ENCODE peak calls at places on chromosomes 12 and 14, in four cellular contexts. One of them, this sample, is unnamed.

GRCh38 chr14:36517242-36518030 is 2.6 kb downstream of the NKX2-1 start:
- DNase-seq in HepG2: no peak
- DNase-seq in GM12878: no peak
- DNase-seq in K562: no peak
- DNase-seq in this sample: peak; percentile 39

GRCh38 chr12:4915752-4916151 is 6.0 kb downstream of the KCNA1 start:
- DNase-seq in HepG2: no peak
- DNase-seq in GM12878: no peak
- DNase-seq in K562: no peak
- DNase-seq in this sample: no peak

GRCh38 chr14:79150226-79150625 is 980.1 kb downstream of the NRXN3 start:
- DNase-seq in HepG2: no peak
- DNase-seq in GM12878: no peak
- DNase-seq in K562: no peak
- DNase-seq in this sample: no peak

GRCh38 chr14:88005978-88006851 is 1.3 kb downstream of the GPR65 start:
- DNase-seq in HepG2: no peak
- DNase-seq in GM12878: peak; percentile 77
- DNase-seq in K562: no peak
- DNase-seq in this sample: no peak

GRCh38 chr14:87643005-87643404 is 350.0 kb downstream of the GALC start:
- DNase-seq in HepG2: no peak
- DNase-seq in GM12878: no peak
- DNase-seq in K562: no peak
- DNase-seq in this sample: no peak

GRCh38 chr14:36647827-36648753 is 13.6 kb upstream of the PAX9 start:
- DNase-seq in HepG2: peak; percentile 61
- DNase-seq in GM12878: no peak
- DNase-seq in K562: peak; percentile 12
- DNase-seq in this sample: peak; percentile 70

GRCh38 chr14:81330619-81331122 is 69.5 kb downstream of the STON2 start:
- DNase-seq in HepG2: no peak
- DNase-seq in GM12878: no peak
- DNase-seq in K562: no peak
- DNase-seq in this sample: no peak

GRCh38 chr14:22986508-22987054 is 4.2 kb upstream of the AJUBA start:
- DNase-seq in HepG2: peak; percentile 93
- DNase-seq in GM12878: no peak
- DNase-seq in K562: peak; percentile 77
- DNase-seq in this sample: peak; percentile 95

GRCh38 chr12:1918081-1918874 is at the start of gene CACNA2D4:
- DNase-seq in HepG2: no peak
- DNase-seq in GM12878: no peak
- DNase-seq in K562: no peak
- DNase-seq in this sample: no peak

GRCh38 chr14:93002851-93003298 is 79.9 kb downstream of the CHGA start:
- DNase-seq in HepG2: peak; percentile 61
- DNase-seq in GM12878: no peak
- DNase-seq in K562: no peak
- DNase-seq in this sample: no peak

GRCh38 chr14:52950898-52951729 is at the start of gene FERMT2:
- DNase-seq in HepG2: peak; percentile 79
- DNase-seq in GM12878: no peak
- DNase-seq in K562: peak; percentile 57
- DNase-seq in this sample: peak; percentile 90

GRCh38 chr12:6872073-6873048 is 742 bp downstream of the SPSB2 start:
- DNase-seq in HepG2: peak; percentile 72
- DNase-seq in GM12878: peak; percentile 26
- DNase-seq in K562: peak; percentile 62
- DNase-seq in this sample: peak; percentile 95

GRCh38 chr14:45135659-45136314 is at the start of gene FANCM:
- DNase-seq in HepG2: peak; percentile 95
- DNase-seq in GM12878: peak; percentile 91
- DNase-seq in K562: peak; percentile 71
- DNase-seq in this sample: peak; percentile 87

GRCh38 chr12:26704684-26705475 is 128.1 kb downstream of the ITPR2 start:
- DNase-seq in HepG2: peak; percentile 20
- DNase-seq in GM12878: no peak
- DNase-seq in K562: no peak
- DNase-seq in this sample: no peak

GRCh38 chr14:86141966-86142365 is 612.0 kb downstream of the FLRT2 start:
- DNase-seq in HepG2: no peak
- DNase-seq in GM12878: no peak
- DNase-seq in K562: no peak
- DNase-seq in this sample: no peak

GRCh38 chr12:65147312-65147905 is 22.0 kb upstream of the LEMD3 start:
- DNase-seq in HepG2: no peak
- DNase-seq in GM12878: no peak
- DNase-seq in K562: no peak
- DNase-seq in this sample: no peak

GRCh38 chr12:119804011-119804641 is 73.0 kb downstream of the CIT start:
- DNase-seq in HepG2: peak; percentile 54
- DNase-seq in GM12878: no peak
- DNase-seq in K562: peak; percentile 37
- DNase-seq in this sample: peak; percentile 87

GRCh38 chr12:115946867-115947695 is 330.4 kb downstream of the MED13L start:
- DNase-seq in HepG2: peak; percentile 8
- DNase-seq in GM12878: no peak
- DNase-seq in K562: peak; percentile 47
- DNase-seq in this sample: no peak

GRCh38 chr14:103765526-103765925 is 49.9 kb downstream of the ZFYVE21 start:
- DNase-seq in HepG2: no peak
- DNase-seq in GM12878: no peak
- DNase-seq in K562: no peak
- DNase-seq in this sample: no peak

GRCh38 chr12:126487581-126487980 is 1422.3 kb downstream of the AACS start:
- DNase-seq in HepG2: no peak
- DNase-seq in GM12878: no peak
- DNase-seq in K562: no peak
- DNase-seq in this sample: no peak

GRCh38 chr12:92897844-92898243 is 31.3 kb downstream of the EEA1 start:
- DNase-seq in HepG2: no peak
- DNase-seq in GM12878: no peak
- DNase-seq in K562: no peak
- DNase-seq in this sample: no peak

GRCh38 chr14:54890794-54891193 is 11.8 kb downstream of the GCH1 start:
- DNase-seq in HepG2: no peak
- DNase-seq in GM12878: peak; percentile 66
- DNase-seq in K562: no peak
- DNase-seq in this sample: no peak

GRCh38 chr14:71103662-71104484 is 196.6 kb downstream of the PCNX1 start:
- DNase-seq in HepG2: peak; percentile 50
- DNase-seq in GM12878: peak; percentile 13
- DNase-seq in K562: peak; percentile 34
- DNase-seq in this sample: no peak

GRCh38 chr14:92880851-92881250 is 42.1 kb upstream of the CHGA start:
- DNase-seq in HepG2: peak; percentile 62
- DNase-seq in GM12878: no peak
- DNase-seq in K562: no peak
- DNase-seq in this sample: peak; percentile 55

GRCh38 chr14:69152181-69152943 is 557 bp downstream of the DCAF5 start:
- DNase-seq in HepG2: peak; percentile 20
- DNase-seq in GM12878: no peak
- DNase-seq in K562: peak; percentile 58
- DNase-seq in this sample: peak; percentile 43

GRCh38 chr12:64236549-64236948 is 14.5 kb upstream of the KICS2 start:
- DNase-seq in HepG2: no peak
- DNase-seq in GM12878: no peak
- DNase-seq in K562: no peak
- DNase-seq in this sample: no peak

GRCh38 chr14:104766256-104766862 is 13.4 kb downstream of the SIVA1 start:
- DNase-seq in HepG2: no peak
- DNase-seq in GM12878: no peak
- DNase-seq in K562: no peak
- DNase-seq in this sample: no peak

DNA sequence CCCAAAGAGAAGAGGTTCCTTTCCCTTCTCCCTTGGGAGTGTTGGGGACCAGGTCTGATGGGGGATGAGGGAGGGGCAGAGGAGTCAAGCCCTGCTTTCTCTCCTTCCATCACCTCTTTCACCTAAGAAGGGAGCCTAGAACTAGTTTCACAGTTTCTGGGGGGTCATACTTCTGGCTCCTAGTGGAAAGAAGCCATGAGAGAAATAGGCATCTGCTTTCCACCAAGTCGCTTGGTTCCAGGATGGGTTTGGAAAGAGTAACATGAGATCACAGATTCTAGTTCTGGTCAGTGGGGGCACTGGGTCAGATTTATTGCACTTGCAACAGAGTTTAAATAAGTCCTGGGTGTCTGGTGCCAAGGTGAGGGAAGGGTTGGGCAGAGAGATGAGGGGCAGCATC is 10.5 kb upstream of the ZNF385A start:
- DNase-seq in HepG2: no peak
- DNase-seq in GM12878: no peak
- DNase-seq in K562: no peak
- DNase-seq in this sample: no peak
- TF ChIP-seq CBFB in HepG2: no peak
- TF ChIP-seq CBFB in GM12878: no peak
- TF ChIP-seq CBFB in K562: no peak
- TF ChIP-seq CBFB in this sample: no peak

GRCh38 chr12:121802485-121802842 is 1.3 kb upstream of the SETD1B start:
- DNase-seq in HepG2: no peak
- DNase-seq in GM12878: no peak
- DNase-seq in K562: no peak
- DNase-seq in this sample: no peak

GRCh38 chr12:121799842-121800693 is 3.7 kb upstream of the SETD1B start:
- DNase-seq in HepG2: peak; percentile 84
- DNase-seq in GM12878: no peak
- DNase-seq in K562: peak; percentile 74
- DNase-seq in this sample: peak; percentile 74

GRCh38 chr12:121802843-121803698 is 738 bp upstream of the SETD1B start:
- DNase-seq in HepG2: peak; percentile 93
- DNase-seq in GM12878: peak; percentile 88
- DNase-seq in K562: peak; percentile 74
- DNase-seq in this sample: peak; percentile 83

GRCh38 chr12:121800694-121801600 is 2.9 kb upstream of the SETD1B start:
- DNase-seq in HepG2: no peak
- DNase-seq in GM12878: no peak
- DNase-seq in K562: peak; percentile 62
- DNase-seq in this sample: peak; percentile 73

DNA sequence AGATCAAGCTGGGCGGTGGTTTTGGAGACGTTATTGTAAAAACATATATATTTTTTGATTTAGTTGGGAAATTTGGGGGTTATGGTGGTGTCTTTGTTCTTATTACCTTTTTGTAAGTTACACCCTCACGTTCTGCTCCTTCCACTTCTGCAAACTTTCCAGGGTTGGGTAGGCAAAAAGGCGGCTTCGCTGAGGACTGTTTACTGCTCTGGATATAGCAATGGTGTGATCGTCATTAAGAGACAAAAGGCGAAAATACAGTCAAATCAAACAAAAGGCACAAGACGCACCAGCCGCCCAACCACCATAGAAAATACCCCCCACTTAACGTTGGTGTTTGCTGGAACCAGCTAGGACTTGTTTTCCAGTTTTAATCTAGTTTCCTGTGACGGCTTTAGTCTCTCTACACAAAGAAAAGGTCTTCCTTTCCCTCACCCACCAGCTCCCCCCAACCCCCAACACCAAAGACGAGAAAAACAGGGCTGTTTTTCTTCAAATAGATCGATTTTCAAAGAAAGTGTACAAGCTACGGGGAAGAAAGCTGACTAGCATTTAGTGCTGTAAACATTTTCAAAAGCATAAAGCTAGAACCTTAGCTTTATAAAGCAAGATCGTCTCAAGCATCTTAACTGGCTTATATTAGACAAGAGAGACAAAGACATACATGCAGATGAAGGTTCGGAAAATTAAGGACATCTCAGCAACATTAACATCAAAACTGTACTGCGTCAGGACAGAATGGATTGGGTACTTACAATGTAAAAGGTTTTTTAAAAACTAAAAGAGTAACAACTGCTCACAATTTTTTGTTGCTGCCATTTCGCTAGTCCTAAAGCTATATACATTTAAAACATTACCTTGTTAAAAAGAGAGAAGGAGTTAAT is 2.0 kb upstream of the SETD1B start:
- DNase-seq in HepG2: no peak
- DNase-seq in GM12878: no peak
- DNase-seq in K562: no peak
- DNase-seq in this sample: no peak
- TF ChIP-seq CBFB in HepG2: no peak
- TF ChIP-seq CBFB in GM12878: peak; percentile 19
- TF ChIP-seq CBFB in K562: no peak
- TF ChIP-seq CBFB in this sample: no peak

GRCh38 chr12:38776657-38777056 is 128.7 kb downstream of the CPNE8 start:
- DNase-seq in HepG2: no peak
- DNase-seq in GM12878: no peak
- DNase-seq in K562: no peak
- DNase-seq in this sample: no peak

GRCh38 chr12:38772427-38772826 is 133.0 kb downstream of the CPNE8 start:
- DNase-seq in HepG2: no peak
- DNase-seq in GM12878: no peak
- DNase-seq in K562: no peak
- DNase-seq in this sample: no peak

GRCh38 chr12:38771871-38772270 is 133.5 kb downstream of the CPNE8 start:
- DNase-seq in HepG2: no peak
- DNase-seq in GM12878: peak; percentile 71
- DNase-seq in K562: no peak
- DNase-seq in this sample: no peak

DNA sequence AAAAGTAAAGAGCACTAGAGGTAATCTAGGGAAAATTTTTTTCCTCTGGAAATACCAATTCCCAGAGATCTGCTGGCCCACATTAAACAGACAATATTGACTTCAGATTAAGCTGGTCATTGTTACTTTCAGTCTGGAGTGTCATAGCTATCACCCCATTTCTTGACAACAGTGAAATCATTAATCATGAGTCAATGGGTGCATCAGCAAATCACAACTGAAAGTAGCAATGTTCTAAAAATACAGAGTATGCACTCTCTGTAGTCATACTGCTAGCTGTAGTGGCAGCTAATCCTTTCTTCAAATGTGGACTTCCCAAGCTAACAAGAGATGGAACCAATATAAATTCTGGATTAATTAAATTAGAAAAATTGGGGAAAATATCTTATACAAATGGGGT is 129.9 kb downstream of the CPNE8 start:
- DNase-seq in HepG2: no peak
- DNase-seq in GM12878: peak; percentile 76
- DNase-seq in K562: no peak
- DNase-seq in this sample: no peak
- TF ChIP-seq CBFB in HepG2: no peak
- TF ChIP-seq CBFB in GM12878: no peak
- TF ChIP-seq CBFB in K562: no peak
- TF ChIP-seq CBFB in this sample: no peak

GRCh38 chr14:100711493-100711892 is 15.2 kb upstream of the DLK1 start:
- DNase-seq in HepG2: no peak
- DNase-seq in GM12878: no peak
- DNase-seq in K562: no peak
- DNase-seq in this sample: no peak
- TF ChIP-seq CBFB in HepG2: no peak
- TF ChIP-seq CBFB in GM12878: no peak
- TF ChIP-seq CBFB in K562: no peak
- TF ChIP-seq CBFB in this sample: no peak

GRCh38 chr14:21038416-21039058 is 3.6 kb upstream of the RNASE7 start:
- DNase-seq in HepG2: no peak
- DNase-seq in GM12878: no peak
- DNase-seq in K562: no peak
- DNase-seq in this sample: no peak
- TF ChIP-seq CBFB in HepG2: no peak
- TF ChIP-seq CBFB in GM12878: no peak
- TF ChIP-seq CBFB in K562: no peak
- TF ChIP-seq CBFB in this sample: no peak

This sample was measured in WTC11.